ENCODE peak calls at places on chromosomes 12 and 14, in eight cellular contexts. N, R, E, V, K, P, L and F are unnamed samples.

GRCh38 chr12:1830981-1831930 is 10.9 kb downstream of the LRTM2 start:
- DNase-seq in N (no peak), R (peak), E (peak), V (peak), K (peak), P (no peak), L (no peak), F (no peak)

GRCh38 chr12:62631531-62632520 is 165.2 kb downstream of the MON2 start:
- DNase-seq in N (peak), R (peak), E (no peak), V (peak), K (peak), P (peak), L (peak), F (peak)

GRCh38 chr12:99137124-99137845 is 492.2 kb downstream of the APAF1 start:
- DNase-seq in N (no peak), R (no peak), E (no peak), V (no peak), K (no peak), P (peak), L (no peak), F (no peak)

GRCh38 chr12:13100882-13101769 is 2.3 kb downstream of the GSG1 start:
- DNase-seq in N (peak), R (peak), E (peak), V (peak), K (peak), P (peak), L (peak), F (no peak)

GRCh38 chr14:84874436-84874835 is 655.5 kb upstream of the FLRT2 start:
- DNase-seq in N (peak), R (no peak), E (no peak), V (no peak), K (no peak), P (no peak), L (no peak), F (no peak)

GRCh38 chr14:87457727-87458126 is 535.3 kb downstream of the GALC start:
- DNase-seq in N (no peak), R (no peak), E (no peak), V (no peak), K (no peak), P (no peak), L (peak), F (no peak)

GRCh38 chr14:65035049-65035448 is 48.4 kb downstream of the FNTB start:
- DNase-seq in N (no peak), R (no peak), E (no peak), V (no peak), K (no peak), P (peak), L (no peak), F (no peak)

GRCh38 chr12:75923964-75924666 is 107.5 kb downstream of the PHLDA1 start:
- DNase-seq in N (no peak), R (no peak), E (no peak), V (no peak), K (no peak), P (no peak), L (peak), F (no peak)

GRCh38 chr12:2125651-2126050 is 72.9 kb downstream of the CACNA1C start:
- DNase-seq in N (no peak), R (no peak), E (no peak), V (no peak), K (no peak), P (no peak), L (no peak), F (no peak)

GRCh38 chr12:118373628-118374027 is 921 bp upstream of the TAOK3 start:
- DNase-seq in N (no peak), R (no peak), E (no peak), V (no peak), K (no peak), P (no peak), L (no peak), F (no peak)

GRCh38 chr14:39434401-39434800 is 2.2 kb upstream of the FBXO33 start:
- DNase-seq in N (no peak), R (no peak), E (no peak), V (no peak), K (no peak), P (no peak), L (no peak), F (no peak)

GRCh38 chr14:69992564-69992963 is 113.3 kb downstream of the SMOC1 start:
- DNase-seq in N (no peak), R (no peak), E (no peak), V (no peak), K (no peak), P (no peak), L (no peak), F (no peak)

GRCh38 chr12:56261503-56262230 is 3.5 kb upstream of the ANKRD52 start:
- DNase-seq in N (no peak), R (no peak), E (no peak), V (no peak), K (no peak), P (no peak), L (no peak), F (no peak)

GRCh38 chr12:27177716-27178115 is 66.4 kb upstream of the STK38L start:
- DNase-seq in N (no peak), R (no peak), E (no peak), V (no peak), K (no peak), P (no peak), L (peak), F (no peak)

GRCh38 chr12:6684609-6685008 is 4.6 kb downstream of the ZNF384 start:
- DNase-seq in N (peak), R (peak), E (peak), V (no peak), K (no peak), P (peak), L (peak), F (no peak)

GRCh38 chr12:93098077-93098476 is 169.0 kb upstream of the EEA1 start:
- DNase-seq in N (peak), R (no peak), E (peak), V (peak), K (no peak), P (peak), L (peak), F (no peak)

GRCh38 chr14:67673451-67673850 is 981 bp downstream of the VTI1B start:
- DNase-seq in N (no peak), R (no peak), E (no peak), V (no peak), K (no peak), P (no peak), L (no peak), F (no peak)

GRCh38 chr14:49995162-49995561 is 102.3 kb downstream of the ARF6 start:
- DNase-seq in N (no peak), R (no peak), E (no peak), V (no peak), K (no peak), P (no peak), L (no peak), F (no peak)

GRCh38 chr12:114981036-114981435 is 297.1 kb upstream of the TBX3 start:
- DNase-seq in N (no peak), R (no peak), E (no peak), V (no peak), K (no peak), P (no peak), L (no peak), F (no peak)

GRCh38 chr14:104681689-104682074 is 7.7 kb upstream of the INF2 start:
- DNase-seq in N (no peak), R (no peak), E (no peak), V (peak), K (peak), P (peak), L (no peak), F (no peak)

GRCh38 chr12:44584625-44585024 is 291.5 kb downstream of the NELL2 start:
- DNase-seq in N (no peak), R (no peak), E (no peak), V (no peak), K (no peak), P (no peak), L (no peak), F (no peak)

GRCh38 chr14:91040545-91040944 is 19.9 kb downstream of the RPS6KA5 start:
- DNase-seq in N (no peak), R (no peak), E (no peak), V (no peak), K (no peak), P (no peak), L (no peak), F (no peak)

GRCh38 chr14:23537351-23538048 is 14.1 kb downstream of the ZFHX2 start:
- DNase-seq in N (no peak), R (no peak), E (no peak), V (no peak), K (no peak), P (peak), L (no peak), F (peak)

GRCh38 chr12:32183646-32184045 is 77.0 kb downstream of the BICD1 start:
- DNase-seq in N (no peak), R (no peak), E (no peak), V (no peak), K (no peak), P (no peak), L (no peak), F (no peak)

GRCh38 chr14:102394717-102395378 is 32.1 kb downstream of the TECPR2 start:
- DNase-seq in N (no peak), R (no peak), E (no peak), V (no peak), K (no peak), P (peak), L (peak), F (no peak)

GRCh38 chr14:50018236-50019210 is 97.8 kb downstream of the VCPKMT start:
- DNase-seq in N (no peak), R (no peak), E (no peak), V (peak), K (peak), P (peak), L (no peak), F (no peak)